ENCODE peak calls at places on chromosomes 13 and 19, in six cellular contexts. Z is GM23338, Q is neural progenitor cell, P is MM.1S, J is GM23248, H is PC-9. C is an unnamed sample. For H3F3A, the result is how much of the 10 kb centered on the place peaks cover.

GRCh38 chr13:79901336-79901735 is 420.4 kb downstream of the NDFIP2 start:
- DNase-seq in Z (peak), Q (peak), P (no peak), J (peak), H (no peak), C (no peak)

GRCh38 chr13:72255908-72256307 is 388.9 kb upstream of the DACH1 start:
- DNase-seq in Z (peak), Q (peak), P (peak), J (no peak), H (no peak), C (peak)

GRCh38 chr19:33261511-33262192 is 36.0 kb upstream of the SLC7A10 start:
- DNase-seq in Z (no peak), Q (no peak), P (no peak), J (no peak), H (no peak), C (no peak)

GRCh38 chr13:62625214-62625613 is 1209.6 kb upstream of the PCDH20 start:
- DNase-seq in Z (no peak), Q (no peak), P (no peak), J (no peak), H (no peak), C (no peak)

GRCh38 chr19:3483226-3483628 is at the start of gene SMIM44:
- DNase-seq in Z (no peak), Q (no peak), P (no peak), J (no peak), H (no peak), C (peak)

GRCh38 chr13:63840551-63841421 is 2425.1 kb upstream of the PCDH20 start:
- DNase-seq in Z (no peak), Q (no peak), P (no peak), J (no peak), H (no peak), C (no peak)

GRCh38 chr19:54469496-54469934 is 3.6 kb downstream of the CDC42EP5 start:
- DNase-seq in Z (no peak), Q (no peak), P (no peak), J (no peak), H (no peak), C (no peak)

GRCh38 chr19:5615756-5616327 is 6.7 kb downstream of the SAFB2 start:
- DNase-seq in Z (no peak), Q (no peak), P (no peak), J (peak), H (no peak), C (no peak)

GRCh38 chr13:34913040-34913439 is 29.0 kb upstream of the NBEA start:
- DNase-seq in Z (peak), Q (peak), P (no peak), J (peak), H (no peak), C (peak)

GRCh38 chr13:31094331-31095015 is 67.2 kb downstream of the HSPH1 start:
- DNase-seq in Z (no peak), Q (no peak), P (no peak), J (no peak), H (peak), C (peak)

GRCh38 chr19:45161715-45162463 is 1.1 kb upstream of the NKPD1 start:
- DNase-seq in Z (peak), Q (peak), P (no peak), J (peak), H (no peak), C (peak)

GRCh38 chr13:39263531-39263930 is 225.3 kb downstream of the NHLRC3 start:
- DNase-seq in Z (no peak), Q (no peak), P (no peak), J (no peak), H (no peak), C (no peak)

GRCh38 chr13:97583884-97584497 is 150.0 kb downstream of the RAP2A start:
- DNase-seq in Z (no peak), Q (no peak), P (no peak), J (no peak), H (no peak), C (no peak)

GRCh38 chr19:50315773-50316448 is 13.3 kb downstream of the KCNC3 start:
- DNase-seq in Z (peak), Q (peak), P (no peak), J (peak), H (no peak), C (no peak)

GRCh38 chr13:23722726-23723453 is 152.7 kb downstream of the TNFRSF19 start:
- DNase-seq in Z (no peak), Q (no peak), P (no peak), J (no peak), H (no peak), C (no peak)

GRCh38 chr13:107586216-107586615 is 629.1 kb downstream of the LIG4 start:
- DNase-seq in Z (no peak), Q (no peak), P (no peak), J (peak), H (no peak), C (no peak)

GRCh38 chr19:27758626-27759505 is 1454.1 kb downstream of the UQCRFS1 start:
- DNase-seq in Z (no peak), Q (no peak), P (no peak), J (no peak), H (no peak), C (no peak)

GRCh38 chr19:4120531-4120930 is 3.4 kb downstream of the MAP2K2 start:
- DNase-seq in Z (no peak), Q (no peak), P (no peak), J (peak), H (no peak), C (peak)

GRCh38 chr13:72960541-72960940 is 98.3 kb upstream of the KLF5 start:
- DNase-seq in Z (peak), Q (no peak), P (no peak), J (no peak), H (peak), C (peak)

GRCh38 chr19:48244289-48244688 is 11.4 kb downstream of the CARD8 start:
- DNase-seq in Z (no peak), Q (no peak), P (no peak), J (no peak), H (no peak), C (peak)

GRCh38 chr19:1027953-1028902 is 1.8 kb downstream of the CNN2 start:
- DNase-seq in Z (peak), Q (peak), P (peak), J (peak), H (peak), C (peak)

GRCh38 chr13:109781384-109782065 is 4.9 kb downstream of the IRS2 start:
- DNase-seq in Z (no peak), Q (no peak), P (no peak), J (peak), H (peak), C (no peak)

GRCh38 chr13:48875071-48875470 is 100.6 kb upstream of the FNDC3A start:
- DNase-seq in Z (peak), Q (no peak), P (no peak), J (no peak), H (no peak), C (no peak)
- TF ChIP-seq EZH2 in Z (no peak), Q (no peak), P (no peak), J (no peak), H (no peak), C (no peak)

DNA sequence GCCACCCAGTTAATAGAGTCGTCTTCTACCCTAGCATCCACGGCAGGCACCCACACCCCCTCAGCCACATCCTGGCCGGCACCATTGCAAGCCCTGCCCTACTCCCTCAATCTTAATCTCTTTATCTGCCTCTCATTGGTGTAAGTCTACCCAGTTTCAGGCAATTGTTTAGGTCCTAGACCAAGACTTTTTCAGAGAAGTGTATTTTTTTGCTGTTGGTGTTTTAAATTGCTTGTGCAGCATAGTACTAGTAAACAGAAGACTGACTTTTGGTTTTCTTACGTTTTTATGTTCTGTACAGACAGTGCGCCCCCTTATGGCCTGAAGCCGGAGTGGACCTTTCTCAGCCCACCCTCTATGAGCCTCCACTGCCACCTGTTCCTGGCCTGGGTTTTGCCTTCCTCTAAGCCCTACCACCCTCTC is 2.3 kb upstream of the LCP1 start:
- DNase-seq in Z (peak), Q (peak), P (peak), J (peak), H (peak), C (peak)
- H3F3A ChIP-seq in Z (under half), Q (under half), P (under half), J (under half), H (under half), C (under half)

DNA sequence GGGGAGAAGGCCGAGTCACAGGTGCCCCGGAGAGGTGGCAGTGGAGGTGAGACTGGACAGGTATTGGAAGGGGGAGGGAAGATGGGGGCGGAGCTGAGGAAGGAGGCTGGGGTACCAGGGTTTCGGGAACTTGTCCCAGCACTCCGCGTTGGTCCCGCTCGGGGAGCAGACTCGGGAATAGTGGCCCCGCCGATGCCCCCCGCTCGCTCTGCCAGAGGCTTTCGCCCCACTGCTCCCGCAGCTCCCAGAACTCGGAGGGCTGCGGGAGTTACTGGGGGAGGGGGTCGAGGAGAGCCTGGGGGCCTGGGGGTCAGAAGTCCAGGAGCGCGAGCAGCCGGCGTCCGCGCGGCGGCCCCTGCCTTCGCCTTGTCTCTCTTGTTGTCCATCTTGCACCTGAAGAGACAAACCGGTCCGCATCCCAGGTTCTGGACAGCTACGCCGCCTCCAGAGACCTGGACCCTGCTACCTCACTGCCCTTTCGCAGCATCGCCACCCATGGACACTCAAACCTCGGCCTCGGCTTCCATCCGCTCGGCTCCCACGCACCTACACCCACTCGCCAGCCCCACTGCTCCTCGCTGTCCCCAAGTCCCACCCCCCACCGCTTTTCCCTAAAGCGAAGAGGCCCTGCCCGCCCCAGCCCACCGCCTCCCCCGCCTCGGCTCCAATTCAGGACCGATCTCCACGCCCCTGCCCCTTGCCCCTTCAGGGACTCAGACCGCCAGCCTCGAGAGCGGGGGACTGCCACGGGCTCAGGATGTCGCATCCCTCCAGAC is 698 bp downstream of the PRR36 start:
- DNase-seq in Z (peak), Q (no peak), P (no peak), J (no peak), H (no peak), C (no peak)
- TF ChIP-seq EZH2 in Z (no peak), Q (no peak), P (no peak), J (peak), H (no peak), C (no peak)

GRCh38 chr19:10109528-10109927 is 2.0 kb upstream of the P2RY11 start:
- DNase-seq in Z (no peak), Q (no peak), P (no peak), J (no peak), H (no peak), C (no peak)
- H3F3A ChIP-seq in Z (half or more), Q (under half), P (under half), J (under half), H (half or more), C (under half)

DNA sequence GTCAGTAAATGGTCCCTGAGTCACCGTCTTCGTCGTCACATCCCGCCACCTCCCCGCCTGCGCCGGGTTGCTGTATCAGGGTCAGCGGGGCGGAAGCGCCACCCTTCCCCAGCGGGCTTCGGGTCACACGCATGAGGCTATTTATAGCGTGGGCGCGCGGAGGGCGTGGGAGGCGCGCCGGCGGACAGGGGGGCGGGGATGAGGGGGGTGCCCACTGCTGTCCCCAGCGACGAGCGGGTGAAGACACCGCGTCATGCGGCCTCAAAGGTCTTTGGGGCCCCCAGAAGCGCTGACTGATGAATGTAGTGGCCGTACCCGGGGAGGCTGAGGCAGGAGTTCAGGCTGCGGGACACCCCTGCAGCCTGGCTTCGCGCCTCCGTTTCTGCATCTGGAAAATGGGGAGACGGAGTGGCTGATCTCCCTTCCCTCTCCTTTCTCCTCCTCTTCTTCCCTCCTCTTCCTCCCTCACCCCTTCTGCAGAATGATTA is 7.9 kb downstream of the UNC13A start:
- DNase-seq in Z (peak), Q (peak), P (no peak), J (peak), H (peak), C (peak)
- TF ChIP-seq EZH2 in Z (no peak), Q (no peak), P (no peak), J (no peak), H (peak), C (no peak)

GRCh38 chr19:2044709-2045500 is 6.1 kb downstream of the MKNK2 start:
- DNase-seq in Z (no peak), Q (no peak), P (no peak), J (no peak), H (no peak), C (no peak)
- H3F3A ChIP-seq in Z (under half), Q (under half), P (under half), J (under half), H (under half), C (under half)

GRCh38 chr13:99958402-99959126 is 13.0 kb downstream of the ZIC5 start:
- DNase-seq in Z (peak), Q (peak), P (no peak), J (no peak), H (no peak), C (no peak)

GRCh38 chr13:99956473-99957349 is 14.9 kb downstream of the ZIC5 start:
- DNase-seq in Z (peak), Q (peak), P (no peak), J (peak), H (no peak), C (no peak)

GRCh38 chr13:99953138-99953755 is 18.3 kb downstream of the ZIC5 start:
- DNase-seq in Z (no peak), Q (no peak), P (no peak), J (no peak), H (no peak), C (no peak)

GRCh38 chr13:99955107-99955746 is 16.3 kb downstream of the ZIC5 start:
- DNase-seq in Z (peak), Q (no peak), P (no peak), J (no peak), H (no peak), C (no peak)

GRCh38 chr13:99955747-99956472 is 15.7 kb downstream of the ZIC5 start:
- DNase-seq in Z (peak), Q (peak), P (no peak), J (peak), H (no peak), C (no peak)
- TF ChIP-seq EZH2 in Z (peak), Q (no peak), P (no peak), J (no peak), H (no peak), C (no peak)

GRCh38 chr19:46830864-46831263 is 19.8 kb downstream of the AP2S1 start:
- DNase-seq in Z (no peak), Q (no peak), P (no peak), J (no peak), H (no peak), C (no peak)
- H3F3A ChIP-seq in Z (under half), Q (under half), P (under half), J (under half), H (half or more), C (under half)

GRCh38 chr19:35753634-35754364 is 3.0 kb downstream of the HSPB6 start:
- DNase-seq in Z (no peak), Q (no peak), P (no peak), J (no peak), H (no peak), C (no peak)

GRCh38 chr19:35750167-35750566 is 1.8 kb downstream of the LIN37 start:
- DNase-seq in Z (no peak), Q (no peak), P (no peak), J (no peak), H (peak), C (peak)

GRCh38 chr19:35752746-35753350 is 4.0 kb downstream of the HSPB6 start:
- DNase-seq in Z (no peak), Q (no peak), P (no peak), J (no peak), H (no peak), C (no peak)

GRCh38 chr19:35754365-35755139 is 2.3 kb downstream of the HSPB6 start:
- DNase-seq in Z (no peak), Q (no peak), P (no peak), J (no peak), H (no peak), C (no peak)

GRCh38 chr19:35751839-35752745 is 3.7 kb downstream of the LIN37 start:
- DNase-seq in Z (no peak), Q (no peak), P (no peak), J (no peak), H (no peak), C (no peak)
- TF ChIP-seq EZH2 in Z (no peak), Q (no peak), P (no peak), J (no peak), H (no peak), C (no peak)